ENCODE peak calls at places on chromosomes 16 and 17, in ten cellular contexts. One of them, this sample, is unnamed.

GRCh38 chr16:20799599-20799998 is 6.7 kb downstream of the ERI2 start:
- DNase-seq in sigmoid colon: no peak
- DNase-seq in breast epithelium: no peak
- DNase-seq in GM12878: no peak
- DNase-seq in Peyer's patch: no peak
- DNase-seq in adrenal gland: no peak
- DNase-seq in tibial nerve: no peak
- DNase-seq in A549: no peak
- DNase-seq in uterus: no peak
- DNase-seq in K562: peak; percentile 22
- DNase-seq in this sample: no peak

GRCh38 chr17:69326302-69327059 is 452 bp downstream of the ABCA5 start:
- DNase-seq in GM12878: no peak
- DNase-seq in uterus: no peak
- DNase-seq in Peyer's patch: no peak
- DNase-seq in breast epithelium: no peak
- DNase-seq in adrenal gland: no peak
- DNase-seq in A549: peak; percentile 6
- DNase-seq in sigmoid colon: no peak
- DNase-seq in tibial nerve: no peak
- DNase-seq in K562: no peak
- DNase-seq in this sample: no peak

GRCh38 chr17:77540531-77540930 is 399.8 kb downstream of the SEC14L1 start:
- DNase-seq in Peyer's patch: no peak
- DNase-seq in GM12878: no peak
- DNase-seq in uterus: no peak
- DNase-seq in sigmoid colon: no peak
- DNase-seq in A549: no peak
- DNase-seq in adrenal gland: no peak
- DNase-seq in breast epithelium: no peak
- DNase-seq in K562: no peak
- DNase-seq in tibial nerve: no peak
- DNase-seq in this sample: no peak

GRCh38 chr16:4316732-4317461 is 1.0 kb downstream of the GLIS2 start:
- DNase-seq in K562: no peak
- DNase-seq in Peyer's patch: no peak
- DNase-seq in sigmoid colon: peak; percentile 81
- DNase-seq in uterus: peak; percentile 67
- DNase-seq in breast epithelium: no peak
- DNase-seq in GM12878: no peak
- DNase-seq in tibial nerve: no peak
- DNase-seq in adrenal gland: peak; percentile 74
- DNase-seq in A549: peak; percentile 81
- DNase-seq in this sample: peak; percentile 90

GRCh38 chr17:12613566-12613965 is 52.1 kb upstream of the MYOCD start:
- DNase-seq in Peyer's patch: no peak
- DNase-seq in sigmoid colon: no peak
- DNase-seq in K562: no peak
- DNase-seq in GM12878: no peak
- DNase-seq in breast epithelium: no peak
- DNase-seq in tibial nerve: no peak
- DNase-seq in A549: peak; percentile 52
- DNase-seq in adrenal gland: no peak
- DNase-seq in uterus: no peak
- DNase-seq in this sample: no peak

GRCh38 chr17:63151981-63152523 is 186.0 kb downstream of the TANC2 start:
- DNase-seq in sigmoid colon: no peak
- DNase-seq in K562: no peak
- DNase-seq in GM12878: no peak
- DNase-seq in uterus: no peak
- DNase-seq in breast epithelium: no peak
- DNase-seq in adrenal gland: no peak
- DNase-seq in A549: no peak
- DNase-seq in Peyer's patch: no peak
- DNase-seq in tibial nerve: no peak
- DNase-seq in this sample: no peak

GRCh38 chr16:49127103-49127502 is 154.5 kb downstream of the CBLN1 start:
- DNase-seq in tibial nerve: no peak
- DNase-seq in Peyer's patch: no peak
- DNase-seq in breast epithelium: no peak
- DNase-seq in A549: no peak
- DNase-seq in K562: peak; percentile 11
- DNase-seq in GM12878: no peak
- DNase-seq in uterus: no peak
- DNase-seq in sigmoid colon: no peak
- DNase-seq in adrenal gland: no peak
- DNase-seq in this sample: no peak

GRCh38 chr16:69566437-69567030 is 768 bp downstream of the NFAT5 start:
- DNase-seq in Peyer's patch: peak; percentile 34
- DNase-seq in uterus: peak; percentile 62
- DNase-seq in K562: peak; percentile 75
- DNase-seq in GM12878: no peak
- DNase-seq in sigmoid colon: peak; percentile 86
- DNase-seq in A549: peak; percentile 79
- DNase-seq in breast epithelium: peak; percentile 58
- DNase-seq in tibial nerve: peak; percentile 50
- DNase-seq in adrenal gland: peak; percentile 69
- DNase-seq in this sample: peak; percentile 66

DNA sequence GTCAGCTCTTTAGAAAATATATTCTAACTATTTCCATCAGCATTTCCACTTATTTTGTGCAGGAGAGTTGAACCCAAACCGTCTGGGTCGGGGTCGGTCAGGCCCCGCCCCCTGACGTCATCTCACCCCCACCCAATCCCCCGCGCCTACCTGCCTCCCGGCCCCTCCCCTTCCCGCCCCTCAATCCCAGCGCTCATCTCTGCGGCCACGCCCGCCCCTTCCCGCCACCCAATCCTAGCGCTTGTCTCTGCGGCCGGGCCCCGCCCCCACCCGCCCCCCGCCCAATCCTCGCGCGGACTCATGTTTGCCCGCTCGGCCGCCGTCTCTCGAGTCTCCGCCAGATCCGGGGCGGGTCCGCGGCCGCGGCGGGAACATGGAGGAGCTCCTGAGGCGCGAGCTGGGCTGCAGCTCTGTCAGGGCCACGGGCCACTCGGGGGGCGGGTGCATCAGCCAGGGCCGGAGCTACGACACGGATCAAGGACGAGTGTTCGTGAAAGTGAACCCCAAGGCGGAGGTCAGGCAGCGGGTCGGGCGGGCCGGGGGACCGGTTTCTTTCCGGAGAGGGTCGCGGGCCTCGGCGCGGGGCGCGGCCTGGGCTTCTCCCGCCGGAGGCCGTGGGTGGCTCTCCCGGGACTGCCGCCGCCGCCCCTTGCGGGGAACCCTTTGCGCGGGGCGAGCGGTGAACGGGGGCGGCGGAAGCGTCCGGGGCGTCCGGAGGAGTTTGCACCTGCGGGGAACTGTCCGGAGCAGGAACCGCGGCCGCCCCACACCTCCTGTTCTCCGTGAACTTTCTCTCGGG is at the start of gene FN3KRP:
- DNase-seq in adrenal gland: peak; percentile 96
- DNase-seq in sigmoid colon: peak; percentile 98
- DNase-seq in K562: peak; percentile 100
- DNase-seq in breast epithelium: peak; percentile 95
- DNase-seq in uterus: peak; percentile 91
- DNase-seq in Peyer's patch: peak; percentile 94
- DNase-seq in GM12878: peak; percentile 67
- DNase-seq in A549: peak; percentile 96
- DNase-seq in tibial nerve: peak; percentile 90
- DNase-seq in this sample: peak; percentile 97
- TF ChIP-seq POLR2A in adrenal gland: peak; percentile 35
- TF ChIP-seq POLR2A in sigmoid colon: no peak
- TF ChIP-seq POLR2A in K562: peak; percentile 82
- TF ChIP-seq POLR2A in breast epithelium: no peak
- TF ChIP-seq POLR2A in uterus: no peak
- TF ChIP-seq POLR2A in Peyer's patch: peak; percentile 63
- TF ChIP-seq POLR2A in GM12878: peak; percentile 93
- TF ChIP-seq POLR2A in A549: peak; percentile 79
- TF ChIP-seq POLR2A in tibial nerve: peak; percentile 53
- TF ChIP-seq POLR2A in this sample: no peak

GRCh38 chr17:38809828-38810227 is 10.5 kb upstream of the PIP4K2B start:
- DNase-seq in GM12878: no peak
- DNase-seq in adrenal gland: no peak
- DNase-seq in uterus: no peak
- DNase-seq in A549: no peak
- DNase-seq in breast epithelium: no peak
- DNase-seq in tibial nerve: no peak
- DNase-seq in K562: no peak
- DNase-seq in Peyer's patch: no peak
- DNase-seq in sigmoid colon: no peak
- DNase-seq in this sample: no peak

DNA sequence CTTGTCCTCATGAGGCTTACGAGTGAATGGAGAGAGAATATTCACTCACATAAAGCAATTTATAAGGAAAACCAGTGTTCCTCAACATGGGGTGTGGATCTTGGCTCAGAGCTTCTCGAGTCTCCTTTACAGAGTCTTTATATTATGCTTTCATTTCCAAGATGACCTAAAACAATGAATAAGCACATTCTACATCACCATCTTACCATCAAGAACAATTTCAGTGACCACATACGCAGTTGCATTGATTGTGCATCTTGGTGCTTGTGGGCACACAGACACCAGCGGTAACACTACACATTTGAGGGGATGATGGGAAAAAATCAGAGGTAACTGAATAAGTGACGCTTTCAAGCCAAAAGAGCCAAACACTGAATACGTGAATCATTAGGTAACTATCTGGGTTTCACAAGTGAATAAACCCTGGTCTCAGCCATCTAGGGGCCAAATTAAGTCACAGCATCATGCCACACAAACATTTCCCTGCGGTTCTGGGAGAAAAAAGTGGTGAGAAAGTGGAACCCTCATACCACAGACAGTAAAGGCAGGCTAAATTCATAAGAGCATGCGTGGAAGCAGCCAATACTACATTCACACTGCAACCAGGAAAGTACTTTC is 9.4 kb downstream of the CWC25 start:
- DNase-seq in tibial nerve: no peak
- DNase-seq in breast epithelium: no peak
- DNase-seq in uterus: no peak
- DNase-seq in K562: no peak
- DNase-seq in A549: peak; percentile 68
- DNase-seq in GM12878: no peak
- DNase-seq in Peyer's patch: no peak
- DNase-seq in adrenal gland: no peak
- DNase-seq in sigmoid colon: no peak
- DNase-seq in this sample: no peak
- H3K4me1 ChIP-seq in tibial nerve: no peaks in the 10 kb centered on the region
- H3K4me1 ChIP-seq in breast epithelium: no peaks in the 10 kb centered on the region
- H3K4me1 ChIP-seq in uterus: no peaks in the 10 kb centered on the region
- H3K4me1 ChIP-seq in K562: no peaks in the 10 kb centered on the region
- H3K4me1 ChIP-seq in A549: peaks cover 16% of the 10 kb centered on the region
- H3K4me1 ChIP-seq in GM12878: no peaks in the 10 kb centered on the region
- H3K4me1 ChIP-seq in Peyer's patch: no peaks in the 10 kb centered on the region
- H3K4me1 ChIP-seq in adrenal gland: no peaks in the 10 kb centered on the region
- H3K4me1 ChIP-seq in sigmoid colon: no peaks in the 10 kb centered on the region
- H3K4me1 ChIP-seq in this sample: no peaks in the 10 kb centered on the region

GRCh38 chr17:45841098-45841497 is 3.6 kb upstream of the SPPL2C start:
- DNase-seq in A549: no peak
- DNase-seq in tibial nerve: no peak
- DNase-seq in sigmoid colon: no peak
- DNase-seq in adrenal gland: no peak
- DNase-seq in K562: no peak
- DNase-seq in breast epithelium: no peak
- DNase-seq in Peyer's patch: no peak
- DNase-seq in GM12878: no peak
- DNase-seq in uterus: no peak
- DNase-seq in this sample: no peak

GRCh38 chr17:45844695-45845375 is at the start of gene SPPL2C:
- DNase-seq in tibial nerve: no peak
- DNase-seq in A549: no peak
- DNase-seq in uterus: no peak
- DNase-seq in sigmoid colon: no peak
- DNase-seq in K562: no peak
- DNase-seq in GM12878: no peak
- DNase-seq in Peyer's patch: no peak
- DNase-seq in breast epithelium: no peak
- DNase-seq in adrenal gland: no peak
- DNase-seq in this sample: no peak

GRCh38 chr17:45843722-45844121 is 959 bp upstream of the SPPL2C start:
- DNase-seq in uterus: no peak
- DNase-seq in breast epithelium: no peak
- DNase-seq in GM12878: no peak
- DNase-seq in sigmoid colon: no peak
- DNase-seq in A549: no peak
- DNase-seq in adrenal gland: no peak
- DNase-seq in tibial nerve: no peak
- DNase-seq in Peyer's patch: no peak
- DNase-seq in K562: no peak
- DNase-seq in this sample: no peak

GRCh38 chr17:45839442-45839841 is 5.2 kb upstream of the SPPL2C start:
- DNase-seq in adrenal gland: no peak
- DNase-seq in Peyer's patch: no peak
- DNase-seq in sigmoid colon: no peak
- DNase-seq in uterus: no peak
- DNase-seq in GM12878: no peak
- DNase-seq in A549: no peak
- DNase-seq in breast epithelium: no peak
- DNase-seq in tibial nerve: no peak
- DNase-seq in K562: no peak
- DNase-seq in this sample: no peak

GRCh38 chr17:45841883-45842525 is 2.7 kb upstream of the SPPL2C start:
- DNase-seq in GM12878: no peak
- DNase-seq in adrenal gland: no peak
- DNase-seq in K562: no peak
- DNase-seq in Peyer's patch: no peak
- DNase-seq in A549: no peak
- DNase-seq in sigmoid colon: no peak
- DNase-seq in breast epithelium: no peak
- DNase-seq in uterus: no peak
- DNase-seq in tibial nerve: no peak
- DNase-seq in this sample: no peak
- H3K27ac ChIP-seq in GM12878: no peak overlapping the region
- H3K27ac ChIP-seq in adrenal gland: no peak overlapping the region
- H3K27ac ChIP-seq in K562: no peak overlapping the region
- H3K27ac ChIP-seq in Peyer's patch: no peak overlapping the region
- H3K27ac ChIP-seq in A549: no peak overlapping the region
- H3K27ac ChIP-seq in sigmoid colon: no peak overlapping the region
- H3K27ac ChIP-seq in breast epithelium: no peak overlapping the region
- H3K27ac ChIP-seq in uterus: no peak overlapping the region
- H3K27ac ChIP-seq in tibial nerve: no peak overlapping the region
- H3K27ac ChIP-seq in this sample: no peak overlapping the region

GRCh38 chr17:17693955-17694228 is 12.6 kb downstream of the RAI1 start:
- DNase-seq in adrenal gland: no peak
- DNase-seq in K562: no peak
- DNase-seq in tibial nerve: peak; percentile 42
- DNase-seq in uterus: no peak
- DNase-seq in GM12878: no peak
- DNase-seq in Peyer's patch: no peak
- DNase-seq in breast epithelium: no peak
- DNase-seq in A549: no peak
- DNase-seq in sigmoid colon: no peak
- DNase-seq in this sample: no peak
- TF ChIP-seq POLR2A in adrenal gland: no peak
- TF ChIP-seq POLR2A in K562: peak; percentile 14
- TF ChIP-seq POLR2A in tibial nerve: no peak
- TF ChIP-seq POLR2A in uterus: no peak
- TF ChIP-seq POLR2A in GM12878: no peak
- TF ChIP-seq POLR2A in Peyer's patch: no peak
- TF ChIP-seq POLR2A in breast epithelium: no peak
- TF ChIP-seq POLR2A in A549: no peak
- TF ChIP-seq POLR2A in sigmoid colon: no peak
- TF ChIP-seq POLR2A in this sample: no peak

GRCh38 chr17:66950325-66950724 is 14.2 kb upstream of the CACNG4 start:
- DNase-seq in sigmoid colon: no peak
- DNase-seq in Peyer's patch: no peak
- DNase-seq in tibial nerve: no peak
- DNase-seq in uterus: no peak
- DNase-seq in A549: no peak
- DNase-seq in adrenal gland: no peak
- DNase-seq in breast epithelium: no peak
- DNase-seq in K562: no peak
- DNase-seq in GM12878: no peak
- DNase-seq in this sample: no peak
- H3K4me1 ChIP-seq in sigmoid colon: peaks cover 37% of the 10 kb centered on the region
- H3K4me1 ChIP-seq in Peyer's patch: no peaks in the 10 kb centered on the region
- H3K4me1 ChIP-seq in tibial nerve: no peaks in the 10 kb centered on the region
- H3K4me1 ChIP-seq in uterus: no peaks in the 10 kb centered on the region
- H3K4me1 ChIP-seq in A549: peaks cover 33% of the 10 kb centered on the region
- H3K4me1 ChIP-seq in adrenal gland: no peaks in the 10 kb centered on the region
- H3K4me1 ChIP-seq in breast epithelium: peaks cover 21% of the 10 kb centered on the region
- H3K4me1 ChIP-seq in K562: no peaks in the 10 kb centered on the region
- H3K4me1 ChIP-seq in GM12878: peaks cover 15% of the 10 kb centered on the region
- H3K4me1 ChIP-seq in this sample: peaks cover 30% of the 10 kb centered on the region

This sample was measured in thyroid gland.